ENCODE peak calls at places on chromosomes 13 and 19, in ten cellular contexts. L is fibroblast of mammary gland, D is left ventricle myocardium inferior, S is retinal pigment epithelial cell, U is cardiac muscle cell, H is body of pancreas, J is heart right ventricle, Y is tibial artery, O is GM23338, Q is uterus. C is an unnamed sample.

GRCh38 chr19:45293682-45294081 is 29.0 kb downstream of the CKM start:
- DNase-seq in O (no peak), D (no peak), U (no peak), Q (no peak), S (no peak), Y (no peak), J (no peak), L (no peak), H (no peak), C (no peak)

GRCh38 chr13:61045197-61045596 is 370.5 kb downstream of the PCDH20 start:
- DNase-seq in L (no peak), Y (no peak), D (no peak), O (no peak), J (no peak), S (no peak), H (no peak), Q (no peak), U (no peak), C (no peak)

GRCh38 chr13:73268306-73268705 is 209.5 kb downstream of the KLF5 start:
- DNase-seq in J (no peak), L (peak), H (no peak), Q (no peak), D (no peak), Y (no peak), O (no peak), S (no peak), U (peak), C (no peak)

GRCh38 chr19:35284153-35285140 is 2.1 kb downstream of the HAMP start:
- DNase-seq in O (peak), U (no peak), Q (no peak), D (no peak), H (no peak), J (no peak), S (no peak), Y (no peak), L (no peak), C (no peak)

GRCh38 chr19:5339950-5340636 is 519 bp downstream of the PTPRS start:
- DNase-seq in L (no peak), H (no peak), O (peak), D (no peak), Y (no peak), Q (no peak), U (peak), S (no peak), J (no peak), C (no peak)

GRCh38 chr19:50835785-50836542 is 2.6 kb upstream of the KLK15 start:
- DNase-seq in Q (no peak), O (peak), J (peak), L (peak), H (peak), Y (no peak), U (peak), D (peak), S (no peak), C (no peak)

GRCh38 chr13:42970824-42971669 is 21.0 kb downstream of the EPSTI1 start:
- DNase-seq in Q (no peak), H (peak), J (no peak), S (no peak), U (peak), D (no peak), Y (no peak), L (peak), O (peak), C (no peak)

GRCh38 chr13:33519561-33520479 is 234.3 kb upstream of the STARD13 start:
- DNase-seq in O (no peak), J (no peak), D (no peak), S (peak), Q (no peak), L (peak), Y (no peak), U (peak), H (peak), C (peak)

GRCh38 chr13:109842521-109842920 is 56.1 kb upstream of the IRS2 start:
- DNase-seq in Y (no peak), D (no peak), S (no peak), O (no peak), J (no peak), U (no peak), L (no peak), Q (no peak), H (no peak), C (no peak)

DNA sequence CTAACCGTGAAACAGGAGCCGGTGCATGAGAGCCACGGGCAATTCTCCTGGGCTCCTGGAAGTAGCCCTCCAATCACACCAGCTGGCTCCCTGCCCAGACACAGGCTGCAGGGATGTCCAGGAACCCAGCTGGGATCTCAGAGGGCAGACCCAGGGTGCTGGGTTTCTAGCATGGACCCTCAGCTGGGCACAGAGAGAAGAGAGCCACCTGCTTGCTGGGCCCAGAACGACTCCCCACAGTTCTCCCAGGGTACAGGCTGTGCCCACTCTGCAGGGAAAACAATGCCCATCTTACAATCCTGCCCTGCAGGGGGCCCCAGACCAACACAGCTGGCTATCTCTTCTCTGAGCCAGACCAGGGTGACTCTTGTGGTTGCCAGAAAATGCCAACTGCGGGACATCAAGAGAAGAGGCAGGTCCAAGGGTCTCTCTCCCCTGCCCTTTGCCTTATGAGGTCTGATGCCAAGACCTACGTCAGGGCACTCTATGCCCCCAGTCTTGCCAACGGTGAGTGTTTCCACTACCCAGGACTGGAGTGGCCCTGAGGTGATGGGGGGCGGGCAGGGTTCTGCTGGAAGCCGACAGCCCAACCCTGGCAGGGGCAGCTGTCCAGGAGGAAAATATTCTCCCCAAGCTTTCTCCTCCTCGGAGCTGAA is 64.6 kb downstream of the CEBPG start:
- DNase-seq in J (peak), L (no peak), Q (no peak), D (peak), S (no peak), Y (no peak), H (no peak), O (no peak), U (peak), C (no peak)
- TF ChIP-seq CTCF in J (no peak), L (no peak), Q (no peak), D (peak), S (peak), Y (no peak), H (no peak), O (peak), U (peak), C (peak)

GRCh38 chr13:18965347-18965855 is 216.2 kb downstream of the TUBA3C start:
- DNase-seq in O (no peak), L (no peak), H (no peak), U (no peak), Q (no peak), J (no peak), S (no peak), D (no peak), Y (peak), C (no peak)
- H3K4me3 ChIP-seq in O (no peak), L (no peak), H (no peak), U (no peak), Q (no peak), J (no peak), S (no peak), D (no peak), Y (no peak), C (no peak)

GRCh38 chr19:54096642-54097106 is 3.9 kb downstream of the OSCAR start:
- DNase-seq in O (peak), U (peak), D (no peak), Q (no peak), H (no peak), L (peak), Y (no peak), J (no peak), S (no peak), C (no peak)
- TF ChIP-seq CTCF in O (peak), U (peak), D (no peak), Q (peak), H (peak), L (peak), Y (no peak), J (no peak), S (peak), C (peak)

GRCh38 chr19:19385900-19386339 is 19.6 kb upstream of the GATAD2A start:
- DNase-seq in L (no peak), Q (peak), J (peak), U (no peak), H (no peak), S (no peak), D (no peak), O (peak), Y (no peak), C (no peak)
- H3K4me3 ChIP-seq in L (peak), Q (peak), J (peak), U (peak), H (peak), S (peak), D (peak), O (peak), Y (peak), C (peak)

C was measured in AG04449.